ENCODE peak calls at places on chromosomes 2 and 18, in four cellular contexts. J is A549, E is GM23338, S is HepG2. P is an unnamed sample.
A peak's percentile ranks its signal among the peaks of the same experiment; 100 is the strongest.

GRCh38 chr2:18373081-18373480 is 187.4 kb downstream of the RDH14 start:
- DNase-seq in J (no peak), E (no peak), S (no peak), P (no peak)

GRCh38 chr2:195390686-195391085 is 266.3 kb upstream of the SLC39A10 start:
- DNase-seq in S (no peak), J (no peak), E (no peak), P (no peak)

GRCh38 chr2:217934321-217935131 is 68.3 kb downstream of the TNS1 start:
- DNase-seq in S (no peak), J (peak; percentile 55), E (no peak), P (no peak)

GRCh38 chr2:159156834-159157233 is 129.7 kb downstream of the WDSUB1 start:
- DNase-seq in S (peak; percentile 9), J (no peak), E (no peak), P (no peak)

GRCh38 chr2:235649418-235649817 is 155.6 kb downstream of the AGAP1 start:
- DNase-seq in J (no peak), S (no peak), E (no peak), P (no peak)

GRCh38 chr2:217166241-217166640 is 306.4 kb upstream of the TNP1 start:
- DNase-seq in E (peak; percentile 75), J (no peak), S (peak; percentile 46), P (peak; percentile 21)

GRCh38 chr18:72206814-72207213 is 337.3 kb downstream of the CBLN2 start:
- DNase-seq in E (no peak), S (no peak), J (no peak), P (no peak)

GRCh38 chr2:39437522-39438296 is 624 bp upstream of the MAP4K3 start:
- DNase-seq in J (peak; percentile 63), E (peak; percentile 22), S (peak; percentile 69), P (peak; percentile 76)

GRCh38 chr2:74744731-74745505 is 89.0 kb upstream of the HK2 start:
- DNase-seq in S (no peak), E (no peak), J (no peak), P (no peak)

GRCh38 chr18:36354989-36355388 is 57.5 kb downstream of the FHOD3 start:
- DNase-seq in E (no peak), J (no peak), S (no peak), P (no peak)

GRCh38 chr2:190537765-190538164 is 3.2 kb upstream of the NEMP2 start:
- DNase-seq in J (no peak), E (no peak), S (peak; percentile 46), P (no peak)

GRCh38 chr18:32429427-32429826 is 41.3 kb downstream of the GAREM1 start:
- DNase-seq in E (no peak), S (no peak), J (no peak), P (no peak)

GRCh38 chr18:37452697-37453385 is 112.8 kb downstream of the CELF4 start:
- DNase-seq in S (no peak), J (no peak), E (no peak), P (no peak)

GRCh38 chr18:48563027-48563426 is 24.2 kb downstream of the CTIF start:
- DNase-seq in E (no peak), J (peak; percentile 13), S (no peak), P (peak; percentile 24)

GRCh38 chr18:75275226-75275625 is 64.6 kb downstream of the TSHZ1 start:
- DNase-seq in E (no peak), J (no peak), S (no peak), P (no peak)

GRCh38 chr2:99507964-99508818 is 18.4 kb upstream of the REV1 start:
- DNase-seq in S (no peak), E (no peak), J (no peak), P (no peak)

GRCh38 chr2:2887772-2888387 is 489.7 kb downstream of the EIPR1 start:
- DNase-seq in E (no peak), S (no peak), J (no peak), P (no peak)

GRCh38 chr2:38384344-38384743 is 7.3 kb upstream of the ATL2 start:
- DNase-seq in S (no peak), J (no peak), E (no peak), P (no peak)

GRCh38 chr18:48940854-48941531 is 9.8 kb downstream of the SMAD7 start:
- DNase-seq in E (no peak), S (no peak), J (no peak), P (no peak)

GRCh38 chr2:14944562-14945346 is 312.2 kb downstream of the LRATD1 start:
- DNase-seq in E (peak; percentile 80), S (peak; percentile 58), J (no peak), P (no peak)

GRCh38 chr2:74146929-74147728 is 583 bp downstream of the BOLA3 start:
- DNase-seq in E (peak; percentile 64), J (peak; percentile 28), S (peak; percentile 51), P (no peak)

GRCh38 chr2:200575957-200576356 is 9.9 kb upstream of the AOX1 start:
- DNase-seq in J (no peak), E (peak; percentile 21), S (no peak), P (no peak)

GRCh38 chr2:241049739-241050623 is 51.6 kb downstream of the SNED1 start:
- DNase-seq in S (no peak), J (no peak), E (peak; percentile 68), P (peak; percentile 59)

GRCh38 chr2:86622878-86623548 is 652 bp downstream of the RNF103 start:
- DNase-seq in J (peak; percentile 53), S (no peak), E (peak; percentile 43), P (peak; percentile 63)
- TF ChIP-seq JUNB in J (no peak), S (no peak), E (no peak), P (no peak)

DNA sequence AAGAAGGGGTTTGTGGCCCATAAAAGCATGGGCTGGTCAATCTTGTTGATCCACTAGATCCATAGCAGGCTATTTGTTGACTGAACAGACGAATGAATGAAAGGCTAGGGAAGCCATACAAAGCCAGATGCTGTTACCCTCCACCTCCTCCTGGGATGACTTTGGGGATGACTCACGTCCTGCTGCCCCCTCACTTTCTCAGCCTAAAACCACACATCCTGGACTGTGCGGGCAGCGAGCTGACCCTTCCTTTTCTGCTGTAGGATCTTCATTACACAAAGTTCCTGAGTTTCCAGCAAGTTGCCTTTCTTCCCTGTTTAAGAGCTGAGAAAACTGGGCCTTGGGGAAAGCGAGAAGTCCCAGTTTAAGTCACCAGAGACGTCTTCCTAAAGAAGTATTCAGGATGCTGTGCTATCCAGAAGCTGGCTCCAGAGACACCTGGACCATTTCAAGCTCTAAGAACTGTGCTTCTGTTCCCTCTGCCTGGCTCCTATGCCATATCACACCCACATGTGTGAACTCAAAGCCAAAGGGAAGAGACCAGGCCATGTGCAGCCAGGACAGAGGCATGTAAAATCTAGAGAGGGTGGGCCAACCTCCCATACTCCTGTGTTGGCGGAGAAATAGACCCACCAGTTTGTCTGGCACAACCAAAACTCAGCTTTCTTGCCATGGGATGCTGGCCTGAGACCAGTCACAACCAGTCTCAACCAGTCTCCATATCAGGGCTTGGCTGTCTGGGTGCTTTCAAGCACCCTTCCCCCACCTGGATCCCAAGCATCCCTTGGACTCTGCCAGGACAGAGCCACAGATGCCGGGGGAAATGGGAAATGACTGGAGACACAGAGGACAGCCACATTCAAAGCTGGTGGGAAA is 4.7 kb upstream of the SLC20A1 start:
- DNase-seq in S (no peak), J (no peak), E (no peak), P (peak; percentile 76)
- TF ChIP-seq JUNB in S (no peak), J (no peak), E (no peak), P (no peak)

DNA sequence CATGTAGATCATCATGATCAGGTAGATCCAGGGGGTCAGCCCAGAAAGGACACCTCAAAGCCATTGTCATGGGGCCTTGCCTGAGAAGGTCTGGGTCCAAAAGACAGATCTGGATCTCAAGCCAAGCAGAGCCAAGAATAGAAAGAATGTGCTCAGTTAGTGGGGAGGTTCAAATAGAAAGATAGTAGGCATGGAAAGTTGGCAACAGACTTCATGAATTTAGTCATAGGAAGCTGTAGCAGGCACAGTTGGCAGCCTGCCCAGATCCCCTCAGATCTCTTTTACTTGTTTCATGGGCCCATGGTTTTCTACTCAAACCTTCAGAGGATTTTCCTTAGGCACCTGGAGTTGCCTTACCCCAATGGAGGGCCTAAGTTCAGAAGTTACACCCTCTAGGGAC is 767.0 kb downstream of the SLC4A3 start:
- DNase-seq in J (no peak), S (no peak), E (no peak), P (no peak)
- TF ChIP-seq JUNB in J (no peak), S (no peak), E (no peak), P (no peak)

GRCh38 chr2:16665746-16666452 is at the start of gene CYRIA:
- DNase-seq in S (no peak), E (peak; percentile 57), J (peak; percentile 23), P (peak; percentile 87)
- TF ChIP-seq JUNB in S (no peak), E (no peak), J (no peak), P (no peak)

DNA sequence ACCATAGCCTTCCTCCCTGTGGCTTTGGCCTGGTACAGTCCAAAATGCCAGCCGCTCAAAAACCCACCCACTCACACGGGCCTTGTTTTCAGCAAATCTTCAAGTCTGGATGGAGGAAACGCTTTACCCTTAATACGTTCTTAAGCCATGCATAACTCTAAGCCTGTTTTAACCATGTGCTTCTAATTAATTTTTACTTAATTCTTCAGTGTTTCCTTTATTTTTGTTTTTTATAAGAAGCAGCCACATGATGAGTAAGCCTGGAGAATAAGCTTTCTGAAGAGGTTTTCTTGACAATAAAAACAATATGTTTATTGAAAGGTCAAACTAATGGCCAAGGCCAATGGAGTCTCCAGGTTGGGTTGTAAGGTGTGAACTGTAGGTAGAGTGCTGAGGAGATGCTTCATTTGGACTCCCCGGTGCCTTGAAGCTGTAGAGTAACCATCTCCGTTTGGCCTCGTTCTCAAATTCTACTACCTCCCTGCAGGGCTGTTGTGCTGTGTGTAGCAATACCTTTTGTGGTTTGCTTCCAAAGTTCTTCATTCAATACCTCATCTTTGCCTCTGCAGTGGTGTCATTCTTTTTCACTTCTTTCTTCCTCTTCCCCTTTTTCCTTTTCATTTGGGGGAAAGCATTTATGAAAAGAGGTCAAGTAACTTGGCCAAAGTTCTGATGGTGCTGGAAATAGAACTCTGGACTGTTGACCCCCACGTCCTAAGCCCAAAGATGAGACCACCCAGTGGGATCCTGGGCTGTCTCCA is 113.7 kb downstream of the PRKCE start:
- DNase-seq in S (no peak), E (no peak), J (no peak), P (no peak)
- TF ChIP-seq JUNB in S (no peak), E (no peak), J (no peak), P (no peak)

GRCh38 chr2:105665480-105665879 is 79.2 kb upstream of the NCK2 start:
- DNase-seq in J (no peak), S (no peak), E (no peak), P (no peak)
- TF ChIP-seq JUNB in J (no peak), S (no peak), E (no peak), P (no peak)

GRCh38 chr2:80302465-80303005 is 2.0 kb downstream of the LRRTM1 start:
- DNase-seq in J (no peak), S (no peak), E (peak; percentile 52), P (no peak)

GRCh38 chr2:80303006-80303741 is 1.4 kb downstream of the LRRTM1 start:
- DNase-seq in E (peak; percentile 67), J (no peak), S (no peak), P (no peak)

GRCh38 chr2:80300346-80300745 is 4.2 kb downstream of the LRRTM1 start:
- DNase-seq in J (no peak), E (peak; percentile 65), S (no peak), P (no peak)

GRCh38 chr2:80303825-80304521 is 579 bp downstream of the LRRTM1 start:
- DNase-seq in E (peak; percentile 69), S (no peak), J (no peak), P (no peak)

GRCh38 chr2:80302001-80302464 is 2.5 kb downstream of the LRRTM1 start:
- DNase-seq in J (no peak), E (peak; percentile 32), S (no peak), P (no peak)
- TF ChIP-seq JUNB in J (no peak), E (no peak), S (no peak), P (no peak)

GRCh38 chr2:232385660-232386489 is 7.3 kb downstream of the ALPP start:
- DNase-seq in J (no peak), S (no peak), E (peak; percentile 72), P (no peak)
- TF ChIP-seq JUNB in J (no peak), S (no peak), E (no peak), P (no peak)